ENCODE peak calls at places on chromosome X, in five cellular contexts. H is IMR-90, M is A549, N is GM12878, C is K562. E is an unnamed sample.

GRCh38 chrX:154015581-154016264 is 4.0 kb downstream of the IRAK1 start:
- DNase-seq in H (no peak), M (no peak), N (no peak), C (no peak), E (no peak)

GRCh38 chrX:111100191-111100590 is 4.2 kb downstream of the PAK3 start:
- DNase-seq in H (peak), M (peak), N (no peak), C (peak), E (no peak)

GRCh38 chrX:82134378-82134777 is 932.5 kb downstream of the SH3BGRL start:
- DNase-seq in H (no peak), M (no peak), N (no peak), C (no peak), E (no peak)

GRCh38 chrX:16931371-16931770 is 15.1 kb upstream of the REPS2 start:
- DNase-seq in H (no peak), M (no peak), N (no peak), C (peak), E (no peak)

GRCh38 chrX:109732319-109732779 is 708 bp downstream of the ACSL4 start:
- DNase-seq in H (peak), M (peak), N (no peak), C (peak), E (peak)

GRCh38 chrX:40867352-40867751 is 132.0 kb upstream of the MED14 start:
- DNase-seq in H (peak), M (peak), N (no peak), C (no peak), E (peak)

GRCh38 chrX:8139713-8140112 is 31.4 kb downstream of the VCX2 start:
- DNase-seq in H (no peak), M (no peak), N (no peak), C (no peak), E (no peak)

GRCh38 chrX:56995271-56995994 is at the start of gene SPIN3:
- DNase-seq in H (peak), M (peak), N (peak), C (peak), E (peak)

GRCh38 chrX:17812763-17813162 is 48.3 kb downstream of the RAI2 start:
- DNase-seq in H (no peak), M (no peak), N (no peak), C (peak), E (no peak)

GRCh38 chrX:115284877-115285276 is 4.6 kb upstream of the LUZP4 start:
- DNase-seq in H (no peak), M (no peak), N (no peak), C (no peak), E (peak)

GRCh38 chrX:134482371-134482770 is 22.4 kb downstream of the HPRT1 start:
- DNase-seq in H (no peak), M (no peak), N (no peak), C (no peak), E (no peak)

GRCh38 chrX:56107320-56107719 is 124.8 kb upstream of the KLF8 start:
- DNase-seq in H (no peak), M (no peak), N (no peak), C (no peak), E (no peak)

GRCh38 chrX:110310896-110311295 is 7.0 kb downstream of the AMMECR1 start:
- DNase-seq in H (no peak), M (no peak), N (no peak), C (peak), E (no peak)

GRCh38 chrX:2391869-2392606 is 108.7 kb downstream of the DHRSX start:
- DNase-seq in H (peak), M (peak), N (no peak), C (no peak), E (no peak)
- H3K4me2 ChIP-seq in H (no peak), M (peak), N (no peak), C (no peak), E (no peak)

GRCh38 chrX:101394372-101394771 is 3.6 kb downstream of the RPL36A start:
- DNase-seq in H (no peak), M (no peak), N (no peak), C (no peak), E (no peak)

GRCh38 chrX:101388604-101389003 is 2.2 kb upstream of the RPL36A start:
- DNase-seq in H (no peak), M (no peak), N (no peak), C (no peak), E (no peak)

GRCh38 chrX:101390664-101391525 is at the start of gene RPL36A:
- DNase-seq in H (peak), M (peak), N (peak), C (peak), E (peak)

GRCh38 chrX:101393530-101394305 is 2.9 kb downstream of the RPL36A start:
- DNase-seq in H (no peak), M (no peak), N (no peak), C (no peak), E (no peak)

DNA sequence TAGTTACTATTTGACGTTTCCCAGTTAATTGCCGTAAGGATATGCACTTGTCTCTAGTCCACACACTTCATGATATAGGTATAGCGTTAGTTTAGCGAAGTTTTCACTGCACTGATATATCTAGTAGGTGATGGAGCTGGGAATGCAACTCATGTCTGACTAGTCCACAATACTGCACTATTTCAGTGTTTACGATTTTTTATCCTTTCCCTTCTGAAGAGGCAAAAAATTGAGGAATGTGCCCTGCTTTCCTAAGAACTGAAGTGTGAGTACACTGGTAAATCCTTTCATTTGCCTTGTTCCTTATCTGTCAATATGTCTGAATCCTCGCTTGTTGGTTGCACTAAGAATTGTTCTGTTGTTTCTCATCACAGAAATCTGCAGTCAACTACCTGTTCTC is 1.0 kb downstream of the RPL36A start:
- DNase-seq in H (no peak), M (no peak), N (no peak), C (no peak), E (no peak)
- H3K4me3 ChIP-seq in H (peak), M (peak), N (peak), C (peak), E (peak)

DNA sequence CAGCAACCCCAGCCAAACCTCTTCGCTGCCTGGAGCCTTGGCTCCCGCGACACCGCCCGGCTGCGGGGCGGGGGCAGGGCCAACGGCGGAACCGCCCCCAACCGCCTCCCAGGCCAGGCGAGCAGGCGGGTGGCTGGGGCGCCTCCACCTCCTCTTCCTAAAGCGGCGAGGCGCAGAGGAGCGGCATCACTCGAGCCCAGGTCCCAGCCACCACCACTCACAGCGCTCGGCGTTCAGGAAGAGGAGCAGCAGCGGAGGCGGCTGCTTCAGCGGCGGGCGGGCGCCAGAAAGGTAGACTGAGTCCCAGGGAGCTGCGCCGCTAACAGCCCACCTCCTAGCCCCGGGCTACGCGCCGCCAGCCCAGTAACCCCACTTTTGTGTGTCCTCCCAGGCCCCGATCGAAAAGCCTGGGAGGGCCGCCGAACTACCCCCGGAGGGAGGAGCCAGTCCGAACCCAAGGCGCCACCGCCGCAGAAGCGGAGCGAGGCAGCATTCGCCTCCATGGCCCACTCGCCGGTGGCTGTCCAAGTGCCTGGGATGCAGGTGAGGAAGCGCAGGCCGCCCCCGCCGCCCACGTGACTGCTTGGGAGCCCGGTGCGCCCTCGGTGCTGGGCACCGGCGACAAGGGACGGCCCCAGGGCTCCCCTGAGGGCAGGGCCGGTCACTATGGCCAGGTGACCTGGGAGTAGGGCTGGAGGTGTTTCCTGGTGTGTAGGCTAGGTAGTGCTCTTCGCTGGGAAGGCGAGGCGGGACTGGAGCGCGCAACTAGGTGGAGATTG is at the start of gene STK26:
- DNase-seq in H (no peak), M (peak), N (no peak), C (peak), E (peak)
- TF ChIP-seq POLR2A in H (no peak), M (peak), N (peak), C (peak), E (no peak)

GRCh38 chrX:1618689-1619088 is 3.8 kb downstream of the ASMT start:
- DNase-seq in H (no peak), M (no peak), N (no peak), C (no peak), E (no peak)

GRCh38 chrX:1629244-1629643 is 14.4 kb downstream of the ASMT start:
- DNase-seq in H (no peak), M (no peak), N (no peak), C (no peak), E (no peak)

DNA sequence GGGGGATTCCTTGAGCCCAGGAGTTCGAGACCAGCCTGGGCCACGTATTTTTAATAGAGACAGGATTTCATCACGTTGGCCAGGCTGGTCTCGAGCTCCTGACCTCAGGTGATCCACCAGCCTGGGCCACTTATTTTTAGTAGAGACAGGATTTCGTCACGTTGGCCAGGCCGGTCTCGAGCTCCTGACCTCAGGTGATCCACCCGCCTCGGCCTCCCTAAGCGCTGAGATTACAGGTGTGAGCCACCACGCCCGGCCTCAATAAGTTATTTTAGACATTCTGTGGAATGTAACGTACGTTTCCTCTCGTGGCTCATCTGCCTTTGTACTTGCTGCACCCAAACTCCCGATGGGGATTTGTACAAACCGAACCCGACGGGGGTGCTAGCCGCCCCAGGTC is 8.8 kb downstream of the ASMT start:
- DNase-seq in H (no peak), M (no peak), N (no peak), C (no peak), E (no peak)
- H3K4me2 ChIP-seq in H (no peak), M (no peak), N (no peak), C (no peak), E (no peak)

GRCh38 chrX:46577116-46578005 is 3.8 kb downstream of the CHST7 start:
- DNase-seq in H (peak), M (no peak), N (no peak), C (no peak), E (no peak)
- H3K4me3 ChIP-seq in H (no peak), M (peak), N (peak), C (no peak), E (no peak)

GRCh38 chrX:123859828-123860505 is at the start of gene XIAP:
- DNase-seq in H (peak), M (peak), N (peak), C (peak), E (peak)
- TF ChIP-seq POLR2A in H (peak), M (peak), N (peak), C (peak), E (no peak)

DNA sequence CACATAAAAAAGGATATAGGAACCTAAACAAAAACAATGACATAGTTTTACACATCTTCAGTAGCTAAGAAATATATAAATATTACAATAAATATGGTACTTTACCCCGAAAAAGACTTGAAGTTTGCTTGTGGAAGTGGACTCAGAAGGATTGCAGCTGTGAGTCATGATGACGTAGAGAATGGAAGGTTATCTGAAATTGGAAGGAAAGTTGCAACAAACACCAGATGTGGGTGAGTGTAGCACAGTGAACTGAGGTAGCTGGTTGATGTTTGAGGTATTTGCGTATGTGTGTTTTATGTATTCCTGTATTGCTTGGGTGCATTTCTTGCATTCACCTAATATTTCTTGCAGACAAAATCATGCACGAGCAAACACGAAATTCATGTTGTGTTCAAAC is 113.0 kb downstream of the ARX start:
- DNase-seq in H (peak), M (no peak), N (no peak), C (no peak), E (peak)
- H3K4me2 ChIP-seq in H (peak), M (no peak), N (no peak), C (no peak), E (no peak)

GRCh38 chrX:133307637-133308485 is 89.7 kb upstream of the TFDP3 start:
- DNase-seq in H (no peak), M (no peak), N (no peak), C (no peak), E (no peak)
- H3K4me3 ChIP-seq in H (no peak), M (no peak), N (no peak), C (no peak), E (no peak)

DNA sequence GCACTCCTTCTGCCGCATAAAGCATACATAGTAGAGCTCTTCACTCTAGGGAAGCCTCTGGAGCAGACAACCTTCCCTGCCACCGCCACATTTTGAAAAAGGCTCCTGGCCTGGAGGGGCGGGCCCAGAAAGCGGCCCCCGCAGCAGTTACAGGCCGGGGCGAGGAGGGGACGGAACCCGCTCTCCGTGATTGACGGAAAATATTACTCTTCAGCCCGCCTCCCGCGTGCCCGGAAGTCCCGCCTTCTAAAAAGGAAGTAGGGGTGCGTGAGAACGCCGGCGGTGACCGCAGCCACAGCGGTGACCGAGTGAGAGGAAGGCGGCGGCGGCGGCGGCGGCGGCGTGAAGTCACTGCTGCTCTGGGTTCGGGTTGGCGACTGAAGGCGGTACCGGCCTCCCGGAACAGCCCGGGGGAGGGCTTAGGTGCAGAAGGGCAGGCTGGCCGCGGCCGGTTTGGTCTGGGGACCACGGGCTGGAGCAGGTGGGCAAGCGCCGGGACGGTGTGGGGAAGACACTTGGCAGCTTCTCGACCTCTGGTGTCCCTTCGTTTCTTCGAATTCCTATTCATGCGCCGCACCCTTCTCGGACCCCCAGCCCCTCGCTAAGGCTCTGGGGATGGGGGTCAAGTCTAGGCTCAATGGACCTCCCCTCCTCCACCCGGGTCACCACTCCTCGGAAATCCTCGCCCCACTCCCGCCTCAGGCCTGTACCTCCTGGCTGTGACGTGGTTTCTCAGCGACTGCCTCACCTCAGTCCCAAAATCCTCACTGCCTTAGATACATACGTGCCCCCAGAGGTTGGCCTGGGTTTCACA is at the start of gene HCCS:
- DNase-seq in H (peak), M (peak), N (peak), C (peak), E (peak)
- TF ChIP-seq POLR2A in H (peak), M (peak), N (peak), C (peak), E (no peak)